ENCODE peak calls at places on chromosomes 11 and 22, in five cellular contexts. One of them, this sample, is unnamed.

GRCh38 chr11:122578168-122578825 is 77.2 kb upstream of the UBASH3B start:
- DNase-seq in GM12878: no peak
- DNase-seq in H1: no peak
- DNase-seq in K562: no peak
- DNase-seq in HepG2: peak
- DNase-seq in this sample: no peak

GRCh38 chr22:31451709-31452571 is 37.7 kb downstream of the EIF4ENIF1 start:
- DNase-seq in GM12878: peak
- DNase-seq in H1: no peak
- DNase-seq in HepG2: peak
- DNase-seq in K562: peak
- DNase-seq in this sample: peak

GRCh38 chr22:32048069-32048468 is 5.0 kb downstream of the SLC5A1 start:
- DNase-seq in H1: no peak
- DNase-seq in HepG2: no peak
- DNase-seq in GM12878: no peak
- DNase-seq in K562: no peak
- DNase-seq in this sample: no peak

GRCh38 chr11:95154514-95154913 is 64.9 kb downstream of the ENDOD1 start:
- DNase-seq in GM12878: no peak
- DNase-seq in H1: peak
- DNase-seq in K562: peak
- DNase-seq in HepG2: peak
- DNase-seq in this sample: peak

GRCh38 chr11:77473001-77473800 is 693 bp downstream of the PAK1 start:
- DNase-seq in HepG2: no peak
- DNase-seq in H1: peak
- DNase-seq in K562: peak
- DNase-seq in GM12878: no peak
- DNase-seq in this sample: no peak

GRCh38 chr22:32708835-32709234 is 92.7 kb upstream of the TIMP3 start:
- DNase-seq in K562: no peak
- DNase-seq in HepG2: no peak
- DNase-seq in GM12878: no peak
- DNase-seq in H1: no peak
- DNase-seq in this sample: no peak

GRCh38 chr11:23021287-23021863 is 161.1 kb upstream of the CCDC179 start:
- DNase-seq in GM12878: no peak
- DNase-seq in HepG2: peak
- DNase-seq in K562: peak
- DNase-seq in H1: no peak
- DNase-seq in this sample: no peak

GRCh38 chr11:43632171-43632570 is 48.4 kb upstream of the HSD17B12 start:
- DNase-seq in HepG2: no peak
- DNase-seq in GM12878: no peak
- DNase-seq in K562: no peak
- DNase-seq in H1: no peak
- DNase-seq in this sample: no peak

GRCh38 chr11:128519353-128519752 is 68.0 kb downstream of the ETS1 start:
- DNase-seq in K562: no peak
- DNase-seq in GM12878: no peak
- DNase-seq in H1: no peak
- DNase-seq in HepG2: no peak
- DNase-seq in this sample: no peak

GRCh38 chr11:65555693-65556231 is 2.4 kb downstream of the LTBP3 start:
- DNase-seq in GM12878: no peak
- DNase-seq in HepG2: peak
- DNase-seq in H1: no peak
- DNase-seq in K562: peak
- DNase-seq in this sample: peak

GRCh38 chr11:115042002-115042401 is 363.7 kb downstream of the NXPE2 start:
- DNase-seq in K562: no peak
- DNase-seq in GM12878: no peak
- DNase-seq in H1: no peak
- DNase-seq in HepG2: no peak
- DNase-seq in this sample: no peak

GRCh38 chr11:13287026-13287425 is 9.4 kb downstream of the BMAL1 start:
- DNase-seq in K562: no peak
- DNase-seq in HepG2: no peak
- DNase-seq in H1: no peak
- DNase-seq in GM12878: no peak
- DNase-seq in this sample: no peak

GRCh38 chr11:1102996-1103395 is 28.3 kb downstream of the MUC2 start:
- DNase-seq in HepG2: no peak
- DNase-seq in GM12878: no peak
- DNase-seq in H1: no peak
- DNase-seq in K562: no peak
- DNase-seq in this sample: no peak

GRCh38 chr11:1105183-1105565 is 30.5 kb downstream of the MUC2 start:
- DNase-seq in HepG2: no peak
- DNase-seq in GM12878: no peak
- DNase-seq in H1: no peak
- DNase-seq in K562: no peak
- DNase-seq in this sample: no peak

GRCh38 chr11:1102221-1102971 is 27.7 kb downstream of the MUC2 start:
- DNase-seq in K562: no peak
- DNase-seq in GM12878: no peak
- DNase-seq in HepG2: no peak
- DNase-seq in H1: no peak
- DNase-seq in this sample: no peak

GRCh38 chr11:1104411-1105182 is 29.9 kb downstream of the MUC2 start:
- DNase-seq in HepG2: no peak
- DNase-seq in H1: no peak
- DNase-seq in K562: no peak
- DNase-seq in GM12878: no peak
- DNase-seq in this sample: no peak

GRCh38 chr11:1103401-1104360 is 29.0 kb downstream of the MUC2 start:
- DNase-seq in K562: no peak
- DNase-seq in H1: no peak
- DNase-seq in GM12878: no peak
- DNase-seq in HepG2: no peak
- DNase-seq in this sample: no peak
- TF ChIP-seq SP1 in K562: no peak
- TF ChIP-seq SP1 in H1: no peak
- TF ChIP-seq SP1 in GM12878: no peak
- TF ChIP-seq SP1 in HepG2: no peak
- TF ChIP-seq SP1 in this sample: no peak

GRCh38 chr11:102850973-102851745 is 7.8 kb upstream of the MMP3 start:
- DNase-seq in HepG2: no peak
- DNase-seq in H1: no peak
- DNase-seq in K562: no peak
- DNase-seq in GM12878: no peak
- DNase-seq in this sample: no peak
- TF ChIP-seq ZNF274 in HepG2: no peak
- TF ChIP-seq ZNF274 in H1: no peak
- TF ChIP-seq ZNF274 in K562: no peak
- TF ChIP-seq ZNF274 in GM12878: no peak
- TF ChIP-seq ZNF274 in this sample: no peak

GRCh38 chr11:124801014-124801413 is 808 bp upstream of the MSANTD2 start:
- DNase-seq in HepG2: no peak
- DNase-seq in H1: no peak
- DNase-seq in K562: no peak
- DNase-seq in GM12878: no peak
- DNase-seq in this sample: no peak
- TF ChIP-seq SP1 in HepG2: no peak
- TF ChIP-seq SP1 in H1: no peak
- TF ChIP-seq SP1 in K562: no peak
- TF ChIP-seq SP1 in GM12878: no peak
- TF ChIP-seq SP1 in this sample: no peak

GRCh38 chr22:19639610-19640135 is 74.6 kb upstream of the SEPTIN5 start:
- DNase-seq in H1: no peak
- DNase-seq in GM12878: no peak
- DNase-seq in K562: no peak
- DNase-seq in HepG2: no peak
- DNase-seq in this sample: no peak
- TF ChIP-seq ZNF274 in H1: no peak
- TF ChIP-seq ZNF274 in GM12878: no peak
- TF ChIP-seq ZNF274 in K562: no peak
- TF ChIP-seq ZNF274 in HepG2: no peak
- TF ChIP-seq ZNF274 in this sample: no peak

GRCh38 chr22:44455151-44455962 is 42.7 kb downstream of the RTL6 start:
- DNase-seq in HepG2: no peak
- DNase-seq in K562: no peak
- DNase-seq in GM12878: no peak
- DNase-seq in H1: no peak
- DNase-seq in this sample: no peak
- TF ChIP-seq SP1 in HepG2: no peak
- TF ChIP-seq SP1 in K562: no peak
- TF ChIP-seq SP1 in GM12878: no peak
- TF ChIP-seq SP1 in H1: no peak
- TF ChIP-seq SP1 in this sample: no peak